ENCODE peak calls at places on chromosome 17, in seven cellular contexts. K, S, V, L, C, D and J are unnamed samples.

GRCh38 chr17:76452102-76452645 is 778 bp downstream of the UBE2O start:
- DNase-seq in K (no peak), S (no peak), V (no peak), L (no peak), C (peak; percentile 44), D (peak; percentile 15), J (no peak)

GRCh38 chr17:71251276-71251675 is 869.5 kb upstream of the SOX9 start:
- DNase-seq in K (no peak), S (no peak), V (no peak), L (no peak), C (no peak), D (no peak), J (no peak)

GRCh38 chr17:44786551-44787081 is 27.8 kb downstream of the ADAM11 start:
- DNase-seq in K (no peak), S (peak; percentile 72), V (no peak), L (no peak), C (no peak), D (no peak), J (peak; percentile 68)

GRCh38 chr17:42107124-42107523 is 5.4 kb downstream of the DHX58 start:
- DNase-seq in K (no peak), S (no peak), V (no peak), L (no peak), C (no peak), D (no peak), J (no peak)

GRCh38 chr17:71180801-71181385 is 939.9 kb upstream of the SOX9 start:
- DNase-seq in K (no peak), S (no peak), V (peak; percentile 20), L (no peak), C (no peak), D (no peak), J (no peak)

GRCh38 chr17:979539-980405 is at the start of gene NXN:
- DNase-seq in K (peak; percentile 80), S (peak; percentile 92), V (peak; percentile 89), L (no peak), C (peak; percentile 81), D (peak; percentile 83), J (peak; percentile 82)

GRCh38 chr17:82930043-82930923 is 90.5 kb upstream of the ZNF750 start:
- DNase-seq in K (no peak), S (peak; percentile 14), V (peak; percentile 12), L (no peak), C (no peak), D (no peak), J (peak; percentile 36)

GRCh38 chr17:40547079-40547784 is 18.0 kb downstream of the CCR7 start:
- DNase-seq in K (no peak), S (no peak), V (peak; percentile 14), L (no peak), C (peak; percentile 88), D (peak; percentile 79), J (no peak)

GRCh38 chr17:61768405-61768804 is 94.9 kb downstream of the BRIP1 start:
- DNase-seq in K (no peak), S (no peak), V (no peak), L (no peak), C (no peak), D (no peak), J (no peak)

GRCh38 chr17:34580685-34581445 is 1.5 kb downstream of the TMEM132E start:
- DNase-seq in K (no peak), S (no peak), V (no peak), L (no peak), C (no peak), D (no peak), J (no peak)

GRCh38 chr17:2828396-2829038 is 32.3 kb downstream of the RAP1GAP2 start:
- DNase-seq in K (peak; percentile 44), S (peak; percentile 78), V (peak; percentile 59), L (no peak), C (peak; percentile 87), D (peak; percentile 62), J (peak; percentile 53)

GRCh38 chr17:12909511-12909910 is 108.3 kb downstream of the ELAC2 start:
- DNase-seq in K (no peak), S (no peak), V (no peak), L (no peak), C (no peak), D (no peak), J (no peak)

GRCh38 chr17:2120550-2121335 is 65.8 kb downstream of the HIC1 start:
- DNase-seq in K (no peak), S (no peak), V (no peak), L (no peak), C (no peak), D (no peak), J (no peak)

GRCh38 chr17:7177210-7177953 is 1.8 kb downstream of the ASGR1 start:
- DNase-seq in K (peak; percentile 74), S (peak; percentile 68), V (peak; percentile 66), L (no peak), C (peak; percentile 69), D (peak; percentile 42), J (peak; percentile 83)

GRCh38 chr17:19359151-19359550 is 3.4 kb downstream of the B9D1 start:
- DNase-seq in K (no peak), S (no peak), V (no peak), L (no peak), C (no peak), D (no peak), J (no peak)

GRCh38 chr17:13416748-13417363 is 184.9 kb downstream of the HS3ST3A1 start:
- DNase-seq in K (no peak), S (no peak), V (no peak), L (no peak), C (no peak), D (no peak), J (no peak)

GRCh38 chr17:74610108-74610507 is 13.4 kb downstream of the CD300E start:
- DNase-seq in K (no peak), S (no peak), V (no peak), L (no peak), C (peak; percentile 24), D (no peak), J (no peak)

DNA sequence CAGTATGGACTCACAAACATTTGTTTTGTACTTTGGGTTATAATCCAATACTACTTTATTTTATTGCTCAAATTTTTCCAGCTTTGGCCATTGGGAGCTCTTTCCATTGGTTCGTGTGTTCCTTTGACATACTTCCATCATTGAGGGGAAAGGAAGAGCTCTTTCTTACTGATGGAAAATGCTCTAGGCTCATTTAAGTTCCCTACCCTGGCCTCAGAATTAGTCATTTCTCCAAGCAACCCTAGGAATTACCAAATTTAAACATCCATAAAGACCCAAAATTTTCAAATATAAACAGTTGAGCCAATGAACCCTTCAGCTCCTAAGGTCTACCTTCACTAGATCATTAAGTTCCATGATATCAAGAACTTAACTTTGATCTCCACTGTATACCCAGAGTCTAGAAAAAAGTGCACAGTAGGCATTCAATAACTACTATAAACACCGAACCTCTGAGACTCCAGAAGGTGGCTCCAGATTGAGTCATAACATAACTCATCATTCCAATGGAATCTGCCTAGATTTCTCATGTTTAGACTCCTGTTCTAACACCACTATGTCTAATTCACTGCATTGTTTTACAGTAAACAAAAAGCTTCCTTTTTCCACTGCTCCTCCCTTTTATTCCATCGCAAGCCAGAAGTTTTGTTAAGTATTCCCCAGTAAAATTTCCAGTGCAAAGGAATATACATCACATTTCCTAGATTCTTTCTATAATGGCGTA is 39.0 kb downstream of the SMURF2 start:
- DNase-seq in K (peak; percentile 97), S (no peak), V (no peak), L (no peak), C (no peak), D (no peak), J (no peak)
- H3K4me3 ChIP-seq in K (no peak overlapping the region), S (no peak overlapping the region), V (no peak overlapping the region), L (no peak overlapping the region), C (no peak overlapping the region), D (no peak overlapping the region), J (no peak overlapping the region)

GRCh38 chr17:73592531-73592961 is 51.7 kb downstream of the SDK2 start:
- DNase-seq in K (no peak), S (no peak), V (no peak), L (no peak), C (no peak), D (no peak), J (no peak)

GRCh38 chr17:73593249-73593965 is 50.8 kb downstream of the SDK2 start:
- DNase-seq in K (no peak), S (no peak), V (no peak), L (no peak), C (no peak), D (no peak), J (no peak)

GRCh38 chr17:73595068-73595865 is 49.0 kb downstream of the SDK2 start:
- DNase-seq in K (no peak), S (peak; percentile 42), V (no peak), L (no peak), C (peak; percentile 55), D (no peak), J (peak; percentile 41)

GRCh38 chr17:73594598-73594997 is 49.6 kb downstream of the SDK2 start:
- DNase-seq in K (no peak), S (no peak), V (no peak), L (no peak), C (no peak), D (no peak), J (no peak)

GRCh38 chr17:73594025-73594424 is 50.2 kb downstream of the SDK2 start:
- DNase-seq in K (no peak), S (no peak), V (no peak), L (no peak), C (no peak), D (no peak), J (no peak)
- H3K27ac ChIP-seq in K (no peak overlapping the region), S (no peak overlapping the region), V (no peak overlapping the region), L (no peak overlapping the region), C (peak overlapping the region; percentile 96), D (no peak overlapping the region), J (no peak overlapping the region)

DNA sequence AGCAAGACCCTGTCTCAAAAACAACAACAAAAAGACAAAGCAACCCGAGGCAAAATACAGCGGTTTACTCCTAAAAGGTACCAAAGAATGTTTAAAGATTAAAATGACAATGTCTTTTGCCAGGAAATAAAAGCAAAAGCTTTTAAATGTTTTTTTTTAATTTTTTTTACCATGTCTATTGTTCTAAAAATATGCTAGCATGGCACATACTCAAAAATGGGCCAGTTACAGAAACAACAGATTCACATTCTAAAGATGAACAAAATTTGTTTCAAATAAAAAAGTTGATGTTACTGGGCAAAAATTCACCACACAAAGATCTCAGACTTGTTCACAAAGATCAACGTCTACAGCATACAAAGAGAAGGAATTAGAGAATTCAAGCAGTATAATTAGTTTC is 41.1 kb downstream of the CACNG1 start:
- DNase-seq in K (no peak), S (no peak), V (no peak), L (no peak), C (no peak), D (no peak), J (no peak)
- H3K4me3 ChIP-seq in K (no peak overlapping the region), S (no peak overlapping the region), V (no peak overlapping the region), L (no peak overlapping the region), C (no peak overlapping the region), D (no peak overlapping the region), J (no peak overlapping the region)

GRCh38 chr17:79363552-79364275 is 247.1 kb downstream of the RBFOX3 start:
- DNase-seq in K (no peak), S (no peak), V (no peak), L (no peak), C (no peak), D (no peak), J (no peak)

GRCh38 chr17:79362996-79363305 is 247.9 kb downstream of the RBFOX3 start:
- DNase-seq in K (no peak), S (no peak), V (no peak), L (no peak), C (no peak), D (no peak), J (no peak)

GRCh38 chr17:79360196-79360595 is 250.7 kb downstream of the RBFOX3 start:
- DNase-seq in K (no peak), S (no peak), V (no peak), L (no peak), C (no peak), D (no peak), J (no peak)

GRCh38 chr17:79361221-79361734 is 249.6 kb downstream of the RBFOX3 start:
- DNase-seq in K (no peak), S (no peak), V (no peak), L (no peak), C (no peak), D (no peak), J (no peak)

GRCh38 chr17:79362086-79362995 is 248.5 kb downstream of the RBFOX3 start:
- DNase-seq in K (no peak), S (no peak), V (no peak), L (no peak), C (no peak), D (no peak), J (no peak)
- H3K27ac ChIP-seq in K (no peak overlapping the region), S (no peak overlapping the region), V (no peak overlapping the region), L (no peak overlapping the region), C (no peak overlapping the region), D (no peak overlapping the region), J (peak overlapping the region; percentile 57)